ENCODE peak calls at places on chromosome 10, in six cellular contexts. B is adrenal gland, E is NCI-H1092 treated with DMSO at 0.1 percent for 48 hours, T is lower leg skin, G is Kasumi-1, R is cardiac fibroblast. L is an unnamed sample.

GRCh38 chr10:124339951-124340760 is 78.6 kb downstream of the OAT start:
- DNase-seq in G (no peak), E (no peak), T (peak), B (peak), R (peak), L (peak)

GRCh38 chr10:121952226-121952625 is 22.8 kb downstream of the NSMCE4A start:
- DNase-seq in R (no peak), B (no peak), E (no peak), T (peak), G (no peak), L (no peak)

GRCh38 chr10:132097609-132098377 is 32.0 kb downstream of the JAKMIP3 start:
- DNase-seq in T (no peak), R (no peak), B (no peak), G (no peak), E (no peak), L (no peak)

GRCh38 chr10:86653379-86653778 is 968 bp upstream of the OPN4 start:
- DNase-seq in G (no peak), T (peak), B (no peak), R (no peak), E (no peak), L (no peak)

GRCh38 chr10:79308969-79309665 is 38.2 kb upstream of the PPIF start:
- DNase-seq in B (no peak), G (no peak), T (no peak), E (no peak), R (no peak), L (no peak)

GRCh38 chr10:96613565-96613964 is 26.8 kb upstream of the TM9SF3 start:
- DNase-seq in T (no peak), G (no peak), E (no peak), R (no peak), B (peak), L (no peak)

GRCh38 chr10:89296227-89296648 is 5.6 kb upstream of the IFIT2 start:
- DNase-seq in E (no peak), G (peak), R (peak), T (no peak), B (no peak), L (no peak)

GRCh38 chr10:287814-288213 is 152.6 kb downstream of the ZMYND11 start:
- DNase-seq in E (no peak), B (no peak), T (no peak), R (no peak), G (no peak), L (no peak)

L was measured in SHP77.